ENCODE peak calls at places on chromosome 22, in eight cellular contexts. One of them, this sample, is unnamed.

GRCh38 chr22:48993655-48994054 is 834.0 kb downstream of the BRD1 start:
- DNase-seq in heart right ventricle: no peak
- DNase-seq in aorta: peak
- DNase-seq in A549: no peak
- DNase-seq in naive thymus-derived CD4-positive, alpha-beta T cell: no peak
- DNase-seq in astrocyte of the cerebellum: no peak
- DNase-seq in SJSA1: no peak
- DNase-seq in CD4-positive, alpha-beta memory T cell: no peak
- DNase-seq in this sample: no peak

GRCh38 chr22:23153994-23154393 is 8.7 kb downstream of the RAB36 start:
- DNase-seq in CD4-positive, alpha-beta memory T cell: no peak
- DNase-seq in naive thymus-derived CD4-positive, alpha-beta T cell: no peak
- DNase-seq in heart right ventricle: no peak
- DNase-seq in astrocyte of the cerebellum: no peak
- DNase-seq in SJSA1: no peak
- DNase-seq in A549: no peak
- DNase-seq in aorta: no peak
- DNase-seq in this sample: no peak

GRCh38 chr22:17396531-17396930 is 27.3 kb downstream of the CECR2 start:
- DNase-seq in naive thymus-derived CD4-positive, alpha-beta T cell: no peak
- DNase-seq in CD4-positive, alpha-beta memory T cell: no peak
- DNase-seq in SJSA1: no peak
- DNase-seq in astrocyte of the cerebellum: no peak
- DNase-seq in heart right ventricle: no peak
- DNase-seq in A549: no peak
- DNase-seq in aorta: no peak
- DNase-seq in this sample: no peak

GRCh38 chr22:24830205-24830979 is 24.4 kb downstream of the SGSM1 start:
- DNase-seq in naive thymus-derived CD4-positive, alpha-beta T cell: no peak
- DNase-seq in CD4-positive, alpha-beta memory T cell: no peak
- DNase-seq in aorta: no peak
- DNase-seq in A549: no peak
- DNase-seq in heart right ventricle: no peak
- DNase-seq in astrocyte of the cerebellum: no peak
- DNase-seq in SJSA1: no peak
- DNase-seq in this sample: no peak

GRCh38 chr22:30867746-30868662 is 100.6 kb downstream of the MORC2 start:
- DNase-seq in CD4-positive, alpha-beta memory T cell: no peak
- DNase-seq in heart right ventricle: no peak
- DNase-seq in SJSA1: no peak
- DNase-seq in aorta: peak
- DNase-seq in A549: no peak
- DNase-seq in astrocyte of the cerebellum: no peak
- DNase-seq in naive thymus-derived CD4-positive, alpha-beta T cell: no peak
- DNase-seq in this sample: no peak

GRCh38 chr22:32996702-32997101 is 61.5 kb downstream of the SYN3 start:
- DNase-seq in aorta: peak
- DNase-seq in SJSA1: peak
- DNase-seq in naive thymus-derived CD4-positive, alpha-beta T cell: no peak
- DNase-seq in CD4-positive, alpha-beta memory T cell: no peak
- DNase-seq in A549: peak
- DNase-seq in heart right ventricle: peak
- DNase-seq in astrocyte of the cerebellum: no peak
- DNase-seq in this sample: no peak

GRCh38 chr22:38567531-38568245 is 2.3 kb downstream of the DMC1 start:
- DNase-seq in SJSA1: no peak
- DNase-seq in naive thymus-derived CD4-positive, alpha-beta T cell: no peak
- DNase-seq in CD4-positive, alpha-beta memory T cell: no peak
- DNase-seq in aorta: no peak
- DNase-seq in heart right ventricle: no peak
- DNase-seq in astrocyte of the cerebellum: no peak
- DNase-seq in A549: no peak
- DNase-seq in this sample: no peak

GRCh38 chr22:21762712-21763581 is 27.4 kb upstream of the YPEL1 start:
- DNase-seq in aorta: no peak
- DNase-seq in CD4-positive, alpha-beta memory T cell: peak
- DNase-seq in SJSA1: no peak
- DNase-seq in A549: no peak
- DNase-seq in astrocyte of the cerebellum: no peak
- DNase-seq in heart right ventricle: no peak
- DNase-seq in naive thymus-derived CD4-positive, alpha-beta T cell: no peak
- DNase-seq in this sample: no peak

GRCh38 chr22:49183826-49184216 is 643.9 kb downstream of the BRD1 start:
- DNase-seq in CD4-positive, alpha-beta memory T cell: no peak
- DNase-seq in heart right ventricle: no peak
- DNase-seq in A549: no peak
- DNase-seq in SJSA1: no peak
- DNase-seq in aorta: no peak
- DNase-seq in naive thymus-derived CD4-positive, alpha-beta T cell: no peak
- DNase-seq in astrocyte of the cerebellum: no peak
- DNase-seq in this sample: no peak

GRCh38 chr22:49302530-49302929 is 525.1 kb downstream of the BRD1 start:
- DNase-seq in A549: no peak
- DNase-seq in aorta: peak
- DNase-seq in naive thymus-derived CD4-positive, alpha-beta T cell: no peak
- DNase-seq in CD4-positive, alpha-beta memory T cell: no peak
- DNase-seq in astrocyte of the cerebellum: no peak
- DNase-seq in SJSA1: no peak
- DNase-seq in heart right ventricle: no peak
- DNase-seq in this sample: no peak

GRCh38 chr22:40009953-40010751 is 15.4 kb downstream of the FAM83F start:
- DNase-seq in heart right ventricle: no peak
- DNase-seq in SJSA1: no peak
- DNase-seq in CD4-positive, alpha-beta memory T cell: peak
- DNase-seq in A549: no peak
- DNase-seq in aorta: peak
- DNase-seq in astrocyte of the cerebellum: no peak
- DNase-seq in naive thymus-derived CD4-positive, alpha-beta T cell: peak
- DNase-seq in this sample: no peak

GRCh38 chr22:21038405-21038804 is 6.0 kb upstream of the SLC7A4 start:
- DNase-seq in CD4-positive, alpha-beta memory T cell: no peak
- DNase-seq in astrocyte of the cerebellum: no peak
- DNase-seq in naive thymus-derived CD4-positive, alpha-beta T cell: no peak
- DNase-seq in aorta: no peak
- DNase-seq in SJSA1: no peak
- DNase-seq in heart right ventricle: no peak
- DNase-seq in A549: no peak
- DNase-seq in this sample: no peak

GRCh38 chr22:24315367-24315781 is 44.7 kb downstream of the SPECC1L start:
- DNase-seq in heart right ventricle: no peak
- DNase-seq in naive thymus-derived CD4-positive, alpha-beta T cell: no peak
- DNase-seq in CD4-positive, alpha-beta memory T cell: no peak
- DNase-seq in aorta: no peak
- DNase-seq in SJSA1: peak
- DNase-seq in astrocyte of the cerebellum: peak
- DNase-seq in A549: no peak
- DNase-seq in this sample: peak

GRCh38 chr22:19974935-19975706 is 33.5 kb upstream of the TXNRD2 start:
- DNase-seq in SJSA1: no peak
- DNase-seq in aorta: no peak
- DNase-seq in CD4-positive, alpha-beta memory T cell: no peak
- DNase-seq in astrocyte of the cerebellum: no peak
- DNase-seq in A549: no peak
- DNase-seq in naive thymus-derived CD4-positive, alpha-beta T cell: no peak
- DNase-seq in heart right ventricle: no peak
- DNase-seq in this sample: no peak

GRCh38 chr22:20204281-20204680 is 53.4 kb upstream of the CCDC188 start:
- DNase-seq in aorta: no peak
- DNase-seq in heart right ventricle: no peak
- DNase-seq in astrocyte of the cerebellum: no peak
- DNase-seq in naive thymus-derived CD4-positive, alpha-beta T cell: no peak
- DNase-seq in CD4-positive, alpha-beta memory T cell: no peak
- DNase-seq in SJSA1: no peak
- DNase-seq in A549: no peak
- DNase-seq in this sample: no peak

GRCh38 chr22:47168441-47168840 is 406.0 kb downstream of the TBC1D22A start:
- DNase-seq in CD4-positive, alpha-beta memory T cell: no peak
- DNase-seq in astrocyte of the cerebellum: no peak
- DNase-seq in A549: no peak
- DNase-seq in SJSA1: no peak
- DNase-seq in naive thymus-derived CD4-positive, alpha-beta T cell: no peak
- DNase-seq in aorta: peak
- DNase-seq in heart right ventricle: no peak
- DNase-seq in this sample: no peak

GRCh38 chr22:23101524-23101923 is 31.2 kb downstream of the GNAZ start:
- DNase-seq in A549: no peak
- DNase-seq in astrocyte of the cerebellum: no peak
- DNase-seq in SJSA1: no peak
- DNase-seq in CD4-positive, alpha-beta memory T cell: no peak
- DNase-seq in naive thymus-derived CD4-positive, alpha-beta T cell: no peak
- DNase-seq in aorta: no peak
- DNase-seq in heart right ventricle: no peak
- DNase-seq in this sample: no peak

GRCh38 chr22:30266445-30267381 is at the start of gene OSM:
- DNase-seq in astrocyte of the cerebellum: no peak
- DNase-seq in CD4-positive, alpha-beta memory T cell: peak
- DNase-seq in SJSA1: no peak
- DNase-seq in naive thymus-derived CD4-positive, alpha-beta T cell: peak
- DNase-seq in A549: no peak
- DNase-seq in heart right ventricle: no peak
- DNase-seq in aorta: no peak
- DNase-seq in this sample: no peak

GRCh38 chr22:48589901-48590300 is 1237.8 kb downstream of the BRD1 start:
- DNase-seq in CD4-positive, alpha-beta memory T cell: no peak
- DNase-seq in astrocyte of the cerebellum: no peak
- DNase-seq in SJSA1: no peak
- DNase-seq in A549: no peak
- DNase-seq in aorta: no peak
- DNase-seq in naive thymus-derived CD4-positive, alpha-beta T cell: no peak
- DNase-seq in heart right ventricle: no peak
- DNase-seq in this sample: no peak

GRCh38 chr22:32764330-32765116 is 37.0 kb upstream of the TIMP3 start:
- DNase-seq in SJSA1: no peak
- DNase-seq in CD4-positive, alpha-beta memory T cell: no peak
- DNase-seq in naive thymus-derived CD4-positive, alpha-beta T cell: no peak
- DNase-seq in heart right ventricle: peak
- DNase-seq in aorta: no peak
- DNase-seq in A549: peak
- DNase-seq in astrocyte of the cerebellum: no peak
- DNase-seq in this sample: peak

GRCh38 chr22:20206709-20207215 is 55.9 kb upstream of the CCDC188 start:
- DNase-seq in A549: peak
- DNase-seq in heart right ventricle: no peak
- DNase-seq in aorta: no peak
- DNase-seq in astrocyte of the cerebellum: no peak
- DNase-seq in naive thymus-derived CD4-positive, alpha-beta T cell: peak
- DNase-seq in SJSA1: peak
- DNase-seq in CD4-positive, alpha-beta memory T cell: no peak
- DNase-seq in this sample: no peak

DNA sequence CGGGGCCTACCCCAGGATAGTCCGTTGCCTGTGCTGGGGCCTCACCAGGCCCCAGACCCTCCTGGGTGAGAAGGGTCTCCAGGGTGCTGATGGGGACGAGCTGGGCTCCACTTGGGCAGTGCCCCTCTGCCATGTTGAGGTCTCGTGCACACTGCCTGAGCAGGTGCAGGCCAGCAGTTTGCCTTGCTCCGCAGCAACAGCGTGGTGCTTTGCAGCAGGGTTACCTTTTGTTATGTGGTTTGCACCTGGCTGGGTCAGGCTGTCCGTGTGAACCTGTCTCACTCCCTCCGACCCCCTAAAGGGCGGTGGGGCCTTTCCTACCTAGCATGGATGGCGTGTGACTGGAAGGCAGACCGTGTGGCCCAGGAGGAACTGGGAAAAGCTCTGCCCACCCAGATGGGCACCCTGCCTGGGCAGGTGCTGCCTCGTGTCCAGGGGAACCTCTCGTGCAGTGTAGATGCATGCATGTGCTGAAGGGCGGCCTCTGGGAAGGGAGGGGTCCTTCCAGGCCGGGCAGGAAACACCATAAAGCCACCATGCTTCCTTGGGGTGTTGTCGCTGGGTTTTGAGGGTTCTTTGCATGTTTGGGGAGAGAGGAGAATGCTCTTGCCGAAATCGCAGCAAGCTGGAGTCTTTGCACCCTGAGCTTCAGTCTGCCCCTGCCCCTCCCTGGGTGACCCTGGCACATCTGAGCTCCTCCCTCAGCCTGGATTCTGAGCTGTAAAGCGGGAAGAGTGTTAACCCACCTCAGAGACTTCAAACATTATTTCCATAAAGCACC is 75.4 kb upstream of the PPARA start:
- DNase-seq in CD4-positive, alpha-beta memory T cell: no peak
- DNase-seq in A549: no peak
- DNase-seq in astrocyte of the cerebellum: no peak
- DNase-seq in heart right ventricle: no peak
- DNase-seq in aorta: peak
- DNase-seq in SJSA1: peak
- DNase-seq in naive thymus-derived CD4-positive, alpha-beta T cell: no peak
- DNase-seq in this sample: no peak
- H3K4me3 ChIP-seq in CD4-positive, alpha-beta memory T cell: no peak
- H3K4me3 ChIP-seq in A549: peak
- H3K4me3 ChIP-seq in astrocyte of the cerebellum: peak
- H3K4me3 ChIP-seq in heart right ventricle: peak
- H3K4me3 ChIP-seq in aorta: peak
- H3K4me3 ChIP-seq in SJSA1: peak
- H3K4me3 ChIP-seq in naive thymus-derived CD4-positive, alpha-beta T cell: no peak
- H3K4me3 ChIP-seq in this sample: peak

GRCh38 chr22:46063861-46064235 is 86.5 kb upstream of the PPARA start:
- DNase-seq in A549: no peak
- DNase-seq in heart right ventricle: no peak
- DNase-seq in naive thymus-derived CD4-positive, alpha-beta T cell: no peak
- DNase-seq in SJSA1: no peak
- DNase-seq in CD4-positive, alpha-beta memory T cell: no peak
- DNase-seq in astrocyte of the cerebellum: no peak
- DNase-seq in aorta: no peak
- DNase-seq in this sample: no peak
- H3K4me3 ChIP-seq in A549: no peak
- H3K4me3 ChIP-seq in heart right ventricle: peak
- H3K4me3 ChIP-seq in naive thymus-derived CD4-positive, alpha-beta T cell: no peak
- H3K4me3 ChIP-seq in SJSA1: peak
- H3K4me3 ChIP-seq in CD4-positive, alpha-beta memory T cell: no peak
- H3K4me3 ChIP-seq in astrocyte of the cerebellum: peak
- H3K4me3 ChIP-seq in aorta: no peak
- H3K4me3 ChIP-seq in this sample: no peak

GRCh38 chr22:44664149-44664548 is 37.9 kb upstream of the PRR5 start:
- DNase-seq in naive thymus-derived CD4-positive, alpha-beta T cell: peak
- DNase-seq in CD4-positive, alpha-beta memory T cell: peak
- DNase-seq in astrocyte of the cerebellum: no peak
- DNase-seq in A549: no peak
- DNase-seq in SJSA1: no peak
- DNase-seq in heart right ventricle: peak
- DNase-seq in aorta: peak
- DNase-seq in this sample: no peak
- H3K4me3 ChIP-seq in naive thymus-derived CD4-positive, alpha-beta T cell: peak
- H3K4me3 ChIP-seq in CD4-positive, alpha-beta memory T cell: no peak
- H3K4me3 ChIP-seq in astrocyte of the cerebellum: no peak
- H3K4me3 ChIP-seq in A549: no peak
- H3K4me3 ChIP-seq in SJSA1: no peak
- H3K4me3 ChIP-seq in heart right ventricle: no peak
- H3K4me3 ChIP-seq in aorta: no peak
- H3K4me3 ChIP-seq in this sample: no peak

DNA sequence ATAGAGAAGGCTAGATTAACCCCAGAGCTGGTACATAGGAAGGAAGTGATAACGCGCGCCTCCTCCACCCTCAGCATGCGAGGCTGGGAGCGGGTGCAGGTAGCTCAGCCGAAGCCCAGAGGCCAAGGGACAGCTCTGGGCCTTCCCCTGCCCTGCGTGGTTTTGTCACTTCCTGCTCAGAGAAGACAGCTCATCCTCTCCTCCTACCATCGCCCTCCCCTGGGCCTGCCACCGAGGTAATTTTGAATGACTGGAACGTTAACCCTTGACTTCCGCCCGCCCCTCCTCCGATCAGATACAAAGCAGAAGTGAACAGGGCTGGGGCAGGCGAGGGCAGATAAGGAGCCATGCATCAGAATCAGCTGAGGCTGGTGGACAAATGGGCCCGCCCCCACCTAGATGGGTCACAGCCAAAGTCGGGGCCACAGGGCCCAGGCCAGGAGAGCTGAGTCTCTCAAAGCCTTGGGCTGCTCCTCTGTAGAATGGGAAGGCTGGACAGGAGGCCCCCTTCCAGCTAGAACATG is 1.6 kb downstream of the RAC2 start:
- DNase-seq in astrocyte of the cerebellum: no peak
- DNase-seq in naive thymus-derived CD4-positive, alpha-beta T cell: peak
- DNase-seq in A549: no peak
- DNase-seq in aorta: no peak
- DNase-seq in heart right ventricle: peak
- DNase-seq in SJSA1: no peak
- DNase-seq in CD4-positive, alpha-beta memory T cell: peak
- DNase-seq in this sample: no peak
- H3K4me3 ChIP-seq in astrocyte of the cerebellum: no peak
- H3K4me3 ChIP-seq in naive thymus-derived CD4-positive, alpha-beta T cell: peak
- H3K4me3 ChIP-seq in A549: no peak
- H3K4me3 ChIP-seq in aorta: no peak
- H3K4me3 ChIP-seq in heart right ventricle: peak
- H3K4me3 ChIP-seq in SJSA1: no peak
- H3K4me3 ChIP-seq in CD4-positive, alpha-beta memory T cell: peak
- H3K4me3 ChIP-seq in this sample: no peak